ENCODE peak calls at places on chromosomes 16 and 17, in seven cellular contexts. L is K562, H is HCT116, S is SK-N-SH, K is H1, O is GM12878, W is HepG2. P is an unnamed sample.

GRCh38 chr16:25138130-25138529 is 26.6 kb downstream of the LCMT1 start:
- DNase-seq in L (no peak), H (no peak), S (no peak), K (no peak), O (no peak), W (no peak), P (no peak)

GRCh38 chr17:2138768-2139167 is 83.9 kb downstream of the HIC1 start:
- DNase-seq in L (peak; percentile 52), H (no peak), S (peak; percentile 79), K (no peak), O (peak; percentile 42), W (peak; percentile 34), P (no peak)

GRCh38 chr16:49920397-49920796 is 64.5 kb upstream of the ZNF423 start:
- DNase-seq in L (no peak), H (no peak), S (no peak), K (no peak), O (no peak), W (no peak), P (no peak)

GRCh38 chr17:869567-870530 is 87.7 kb downstream of the MRM3 start:
- DNase-seq in L (no peak), H (peak; percentile 72), S (no peak), K (no peak), O (no peak), W (no peak), P (no peak)

GRCh38 chr17:75665981-75666380 is 973 bp downstream of the RECQL5 start:
- DNase-seq in L (no peak), H (no peak), S (no peak), K (no peak), O (no peak), W (no peak), P (no peak)

GRCh38 chr17:310111-311010 is 42.2 kb downstream of the RPH3AL start:
- DNase-seq in L (no peak), H (no peak), S (no peak), K (no peak), O (no peak), W (no peak), P (no peak)

GRCh38 chr17:30230596-30231125 is 4.8 kb downstream of the SLC6A4 start:
- DNase-seq in L (no peak), H (no peak), S (no peak), K (no peak), O (no peak), W (no peak), P (no peak)

GRCh38 chr17:63699638-63700527 is at the start of gene LIMD2:
- DNase-seq in L (peak; percentile 62), H (no peak), S (peak; percentile 99), K (no peak), O (no peak), W (no peak), P (no peak)

GRCh38 chr17:80904036-80904435 is 87.6 kb upstream of the CHMP6 start:
- DNase-seq in L (no peak), H (no peak), S (no peak), K (no peak), O (no peak), W (no peak), P (no peak)

GRCh38 chr16:12059216-12059769 is 82.8 kb downstream of the SNX29 start:
- DNase-seq in L (no peak), H (no peak), S (peak; percentile 49), K (no peak), O (no peak), W (peak; percentile 39), P (no peak)

GRCh38 chr16:73048292-73049050 is 543 bp upstream of the ZFHX3 start:
- DNase-seq in L (no peak), H (no peak), S (peak; percentile 73), K (no peak), O (no peak), W (peak; percentile 84), P (no peak)

GRCh38 chr17:10372906-10373305 is at the start of gene MYH13:
- DNase-seq in L (no peak), H (no peak), S (no peak), K (no peak), O (no peak), W (no peak), P (no peak)

GRCh38 chr17:633641-634091 is 81.0 kb downstream of the VPS53 start:
- DNase-seq in L (no peak), H (no peak), S (no peak), K (no peak), O (no peak), W (no peak), P (no peak)

GRCh38 chr16:12111223-12111622 is 134.7 kb downstream of the SNX29 start:
- DNase-seq in L (no peak), H (no peak), S (no peak), K (no peak), O (no peak), W (no peak), P (no peak)

GRCh38 chr17:65855245-65855644 is 293.8 kb upstream of the AXIN2 start:
- DNase-seq in L (no peak), H (peak; percentile 66), S (no peak), K (peak; percentile 21), O (no peak), W (no peak), P (no peak)

GRCh38 chr16:66254106-66254505 is 112.4 kb upstream of the CDH5 start:
- DNase-seq in L (no peak), H (no peak), S (no peak), K (no peak), O (no peak), W (no peak), P (no peak)

GRCh38 chr17:69246726-69247375 is 18.2 kb upstream of the ABCA10 start:
- DNase-seq in L (peak; percentile 62), H (peak; percentile 55), S (peak; percentile 39), K (no peak), O (peak; percentile 25), W (peak; percentile 62), P (peak; percentile 13)

GRCh38 chr16:80158766-80159165 is 382.0 kb upstream of the DYNLRB2 start:
- DNase-seq in L (no peak), H (no peak), S (no peak), K (no peak), O (no peak), W (no peak), P (no peak)

GRCh38 chr16:77499373-77500285 is 64.8 kb upstream of the ADAMTS18 start:
- DNase-seq in L (no peak), H (no peak), S (no peak), K (no peak), O (no peak), W (no peak), P (no peak)

GRCh38 chr16:16082255-16082654 is 132.8 kb downstream of the ABCC1 start:
- DNase-seq in L (no peak), H (no peak), S (no peak), K (no peak), O (no peak), W (no peak), P (no peak)

GRCh38 chr17:27572665-27573064 is 58.3 kb upstream of the LGALS9 start:
- DNase-seq in L (peak; percentile 69), H (no peak), S (no peak), K (no peak), O (no peak), W (no peak), P (no peak)

GRCh38 chr17:38353668-38354067 is 2.0 kb downstream of the SOCS7 start:
- DNase-seq in L (no peak), H (no peak), S (no peak), K (no peak), O (no peak), W (no peak), P (no peak)

GRCh38 chr17:38355256-38355655 is 3.6 kb downstream of the SOCS7 start:
- DNase-seq in L (no peak), H (no peak), S (no peak), K (no peak), O (no peak), W (no peak), P (no peak)

GRCh38 chr17:38358586-38359513 is 7.2 kb downstream of the SOCS7 start:
- DNase-seq in L (no peak), H (no peak), S (no peak), K (no peak), O (no peak), W (peak; percentile 34), P (no peak)

GRCh38 chr17:38354466-38354865 is 2.8 kb downstream of the SOCS7 start:
- DNase-seq in L (no peak), H (no peak), S (no peak), K (no peak), O (no peak), W (no peak), P (no peak)

GRCh38 chr17:38357488-38358123 is 6.0 kb downstream of the SOCS7 start:
- DNase-seq in L (no peak), H (no peak), S (peak; percentile 52), K (no peak), O (no peak), W (no peak), P (no peak)
- TF ChIP-seq SIN3A in L (no peak), H (no peak), S (no peak), K (no peak), O (no peak), W (no peak), P (no peak)

GRCh38 chr16:88066680-88067529 is 115.7 kb downstream of the BANP start:
- DNase-seq in L (no peak), H (no peak), S (no peak), K (no peak), O (no peak), W (no peak), P (no peak)
- H3K36me3 ChIP-seq in L (peaks cover 11% of the 10 kb centered on the region), H (peaks cover 4% of the 10 kb centered on the region), S (peaks cover 10% of the 10 kb centered on the region), K (peaks cover 2% of the 10 kb centered on the region), O (no peaks in the 10 kb centered on the region), W (peaks cover 11% of the 10 kb centered on the region), P (no peaks in the 10 kb centered on the region)

DNA sequence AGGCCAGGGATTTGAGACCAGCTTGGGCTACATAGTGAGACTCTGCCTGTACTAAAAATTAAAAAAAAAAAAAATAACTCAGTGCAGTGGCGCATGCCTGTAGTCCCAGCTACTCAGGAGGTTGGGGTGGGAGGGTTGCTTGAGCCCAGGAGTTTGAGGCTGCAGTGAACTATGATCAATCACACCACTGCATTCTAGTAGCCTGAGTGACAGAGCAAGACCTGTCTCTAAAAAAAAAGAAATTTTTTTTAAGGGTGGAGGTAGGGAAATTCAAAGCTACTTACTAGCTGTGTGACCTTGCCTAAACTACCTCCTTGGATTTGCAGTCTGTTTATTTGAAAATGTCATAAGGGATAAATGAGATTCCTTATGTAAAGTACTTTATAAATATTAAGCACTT is 3.3 kb upstream of the SMPD3 start:
- DNase-seq in L (no peak), H (no peak), S (no peak), K (no peak), O (no peak), W (no peak), P (no peak)
- TF ChIP-seq SIN3A in L (no peak), H (no peak), S (no peak), K (no peak), O (no peak), W (no peak), P (no peak)

DNA sequence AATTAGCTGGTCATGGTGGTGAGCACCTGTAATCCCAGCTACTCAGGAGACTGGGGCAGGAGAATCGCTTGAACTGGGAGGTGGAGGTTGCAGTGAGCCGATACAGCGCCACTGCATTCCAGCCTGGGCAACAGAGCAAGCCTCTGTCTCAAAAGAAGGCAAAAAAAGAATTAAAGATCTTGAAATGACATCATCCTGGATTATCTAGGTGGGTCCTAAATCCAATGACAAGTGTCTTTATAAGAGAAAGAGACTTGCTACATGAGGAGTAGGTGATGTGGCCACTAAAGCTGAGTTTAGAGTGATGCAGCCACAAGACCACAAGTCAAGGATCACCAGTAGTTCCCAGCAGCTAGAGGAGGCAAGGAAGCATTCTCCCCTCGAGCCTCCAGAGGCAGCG is 15.8 kb downstream of the CIITA start:
- DNase-seq in L (no peak), H (no peak), S (no peak), K (no peak), O (no peak), W (no peak), P (no peak)
- H3K36me3 ChIP-seq in L (no peaks in the 10 kb centered on the region), H (no peaks in the 10 kb centered on the region), S (no peaks in the 10 kb centered on the region), K (no peaks in the 10 kb centered on the region), O (peaks cover 36% of the 10 kb centered on the region), W (no peaks in the 10 kb centered on the region), P (no peaks in the 10 kb centered on the region)

P was measured in Panc1.